ENCODE peak calls at places on chromosomes 5 and 9, in five cellular contexts. One of them, this sample, is unnamed.

GRCh38 chr9:131670247-131670681 is 69.6 kb downstream of the RAPGEF1 start:
- DNase-seq in stimulated activated CD4-positive, alpha-beta T cell treated with anti-CD3 and anti-CD28 coated beads, TNF-alpha, amount 100 ng/mL, for 24 hours: no peak
- DNase-seq in aorta: no peak
- DNase-seq in fibroblast of lung: no peak
- DNase-seq in cardiac muscle cell: no peak
- DNase-seq in this sample: no peak

GRCh38 chr9:136655244-136656225 is 7.2 kb upstream of the EGFL7 start:
- DNase-seq in stimulated activated CD4-positive, alpha-beta T cell treated with anti-CD3 and anti-CD28 coated beads, TNF-alpha, amount 100 ng/mL, for 24 hours: no peak
- DNase-seq in aorta: no peak
- DNase-seq in fibroblast of lung: no peak
- DNase-seq in cardiac muscle cell: peak
- DNase-seq in this sample: no peak

GRCh38 chr5:134018154-134018985 is 13.6 kb upstream of the VDAC1 start:
- DNase-seq in stimulated activated CD4-positive, alpha-beta T cell treated with anti-CD3 and anti-CD28 coated beads, TNF-alpha, amount 100 ng/mL, for 24 hours: no peak
- DNase-seq in aorta: peak
- DNase-seq in fibroblast of lung: no peak
- DNase-seq in cardiac muscle cell: peak
- DNase-seq in this sample: no peak

GRCh38 chr5:54049963-54050362 is 260.4 kb downstream of the ARL15 start:
- DNase-seq in stimulated activated CD4-positive, alpha-beta T cell treated with anti-CD3 and anti-CD28 coated beads, TNF-alpha, amount 100 ng/mL, for 24 hours: no peak
- DNase-seq in aorta: no peak
- DNase-seq in fibroblast of lung: peak
- DNase-seq in cardiac muscle cell: peak
- DNase-seq in this sample: no peak

GRCh38 chr5:62327138-62327537 is 21.1 kb downstream of the KIF2A start:
- DNase-seq in stimulated activated CD4-positive, alpha-beta T cell treated with anti-CD3 and anti-CD28 coated beads, TNF-alpha, amount 100 ng/mL, for 24 hours: no peak
- DNase-seq in aorta: no peak
- DNase-seq in fibroblast of lung: no peak
- DNase-seq in cardiac muscle cell: no peak
- DNase-seq in this sample: no peak

GRCh38 chr9:93824386-93825294 is 130.5 kb downstream of the BARX1 start:
- DNase-seq in stimulated activated CD4-positive, alpha-beta T cell treated with anti-CD3 and anti-CD28 coated beads, TNF-alpha, amount 100 ng/mL, for 24 hours: no peak
- DNase-seq in aorta: peak
- DNase-seq in fibroblast of lung: no peak
- DNase-seq in cardiac muscle cell: no peak
- DNase-seq in this sample: no peak

GRCh38 chr9:132026932-132027585 is 52.6 kb downstream of the MED27 start:
- DNase-seq in stimulated activated CD4-positive, alpha-beta T cell treated with anti-CD3 and anti-CD28 coated beads, TNF-alpha, amount 100 ng/mL, for 24 hours: no peak
- DNase-seq in aorta: no peak
- DNase-seq in fibroblast of lung: no peak
- DNase-seq in cardiac muscle cell: peak
- DNase-seq in this sample: no peak

GRCh38 chr5:78638423-78638822 is 10.1 kb downstream of the LHFPL2 start:
- DNase-seq in stimulated activated CD4-positive, alpha-beta T cell treated with anti-CD3 and anti-CD28 coated beads, TNF-alpha, amount 100 ng/mL, for 24 hours: no peak
- DNase-seq in aorta: peak
- DNase-seq in fibroblast of lung: peak
- DNase-seq in cardiac muscle cell: peak
- DNase-seq in this sample: no peak

GRCh38 chr9:1726993-1727759 is 288.0 kb upstream of the SMARCA2 start:
- DNase-seq in stimulated activated CD4-positive, alpha-beta T cell treated with anti-CD3 and anti-CD28 coated beads, TNF-alpha, amount 100 ng/mL, for 24 hours: no peak
- DNase-seq in aorta: no peak
- DNase-seq in fibroblast of lung: no peak
- DNase-seq in cardiac muscle cell: no peak
- DNase-seq in this sample: no peak

This sample was measured in activated T-helper 9 cell treated with anti-CD3 and anti-CD28 coated beads, Interleukin-2, amount 50 U/mL, for 16 hours.